ENCODE peak calls at places on chromosomes 12 and 14, in eight cellular contexts. I is A673; W is left ventricle myocardium inferior; G is CD8-positive, alpha-beta T cell; Y is PC-3; Z is cardiac muscle cell; H is heart left ventricle; D is right cardiac atrium. P is an unnamed sample.

GRCh38 chr12:61531195-61531594 is 729.0 kb upstream of the USP15 start:
- DNase-seq in Y (no peak), G (no peak), I (no peak), H (no peak), Z (no peak), D (no peak), W (no peak), P (no peak)

GRCh38 chr12:92128612-92129011 is 17.0 kb downstream of the BTG1 start:
- DNase-seq in Y (no peak), H (no peak), I (no peak), Z (no peak), G (no peak), D (no peak), W (no peak), P (no peak)

GRCh38 chr12:23757541-23757962 is 191.9 kb downstream of the SOX5 start:
- DNase-seq in G (no peak), H (no peak), I (peak), W (no peak), Y (no peak), D (no peak), Z (no peak), P (no peak)

GRCh38 chr14:87994974-87995373 is 2.0 kb upstream of the GALC start:
- DNase-seq in Z (peak), W (no peak), H (no peak), Y (no peak), I (no peak), D (no peak), G (no peak), P (peak)

GRCh38 chr12:108620236-108620879 is 13.3 kb downstream of the SELPLG start:
- DNase-seq in D (no peak), Y (no peak), I (no peak), Z (peak), H (no peak), G (no peak), W (no peak), P (no peak)

GRCh38 chr14:32996343-32996742 is 57.7 kb downstream of the NPAS3 start:
- DNase-seq in G (no peak), D (no peak), I (no peak), H (no peak), W (no peak), Y (no peak), Z (no peak), P (no peak)

GRCh38 chr12:116067892-116068291 is 209.6 kb downstream of the MED13L start:
- DNase-seq in Z (no peak), I (no peak), W (no peak), G (no peak), D (no peak), Y (no peak), H (no peak), P (no peak)

GRCh38 chr14:43914041-43914693 is 592.9 kb downstream of the FSCB start:
- DNase-seq in G (no peak), Z (no peak), H (peak), D (peak), Y (no peak), W (no peak), I (no peak), P (no peak)

GRCh38 chr12:91226951-91227350 is 44.3 kb upstream of the DCN start:
- DNase-seq in G (no peak), I (no peak), H (no peak), D (no peak), Z (no peak), W (no peak), Y (no peak), P (no peak)

GRCh38 chr14:47438650-47439140 is 236.7 kb downstream of the MDGA2 start:
- DNase-seq in I (peak), G (no peak), H (no peak), Y (peak), Z (peak), W (no peak), D (no peak), P (no peak)

GRCh38 chr14:23443881-23444280 is 8.4 kb upstream of the MYH7 start:
- DNase-seq in H (no peak), G (no peak), Z (no peak), W (no peak), Y (no peak), D (no peak), I (no peak), P (no peak)

GRCh38 chr12:100591979-100592378 is 18.5 kb downstream of the GAS2L3 start:
- DNase-seq in G (no peak), Z (no peak), Y (no peak), I (no peak), W (no peak), H (no peak), D (no peak), P (no peak)

GRCh38 chr12:49131051-49131972 is at the start of gene TUBA1B:
- DNase-seq in Y (peak), W (peak), I (peak), D (peak), H (peak), G (peak), Z (peak), P (peak)

GRCh38 chr12:118541071-118541470 is 164.7 kb downstream of the SUDS3 start:
- DNase-seq in I (no peak), Z (no peak), G (no peak), W (no peak), Y (no peak), D (no peak), H (no peak), P (no peak)

GRCh38 chr12:112616469-112617190 is 174.9 kb upstream of the RPH3A start:
- DNase-seq in H (no peak), Z (no peak), D (no peak), G (no peak), Y (no peak), W (no peak), I (no peak), P (no peak)

GRCh38 chr12:15227004-15227679 is 5.9 kb upstream of the RERG start:
- DNase-seq in W (peak), Z (peak), I (peak), D (peak), Y (peak), G (no peak), H (no peak), P (peak)

GRCh38 chr14:89672636-89673279 is 255.7 kb upstream of the FOXN3 start:
- DNase-seq in G (no peak), H (peak), Z (peak), Y (peak), D (peak), W (peak), I (peak), P (no peak)

GRCh38 chr14:100528962-100529560 is 58.2 kb downstream of the BEGAIN start:
- DNase-seq in D (peak), I (no peak), Z (no peak), H (no peak), G (no peak), Y (no peak), W (peak), P (no peak)

GRCh38 chr14:95352481-95352880 is 32.8 kb upstream of the CLMN start:
- DNase-seq in W (no peak), D (no peak), Z (no peak), I (no peak), G (no peak), Y (no peak), H (no peak), P (no peak)

GRCh38 chr12:131057211-131057721 is 103.6 kb downstream of the ADGRD1 start:
- DNase-seq in W (no peak), Y (no peak), D (peak), H (peak), Z (no peak), G (no peak), I (no peak), P (no peak)

GRCh38 chr14:56002876-56003625 is 115.2 kb upstream of the PELI2 start:
- DNase-seq in D (no peak), H (no peak), Z (no peak), G (no peak), Y (no peak), I (no peak), W (no peak), P (peak)

GRCh38 chr14:78848234-78848820 is 678.2 kb downstream of the NRXN3 start:
- DNase-seq in I (peak), W (no peak), H (no peak), G (no peak), Z (peak), D (peak), Y (peak), P (no peak)

GRCh38 chr12:96084624-96085023 is 49.2 kb upstream of the LTA4H start:
- DNase-seq in W (no peak), I (no peak), Y (no peak), H (no peak), D (no peak), Z (no peak), G (no peak), P (no peak)

GRCh38 chr12:70960484-70960883 is 39.9 kb upstream of the PTPRR start:
- DNase-seq in G (no peak), H (no peak), W (no peak), Y (no peak), I (no peak), Z (no peak), D (no peak), P (no peak)

GRCh38 chr12:89949457-89950195 is 241.0 kb upstream of the ATP2B1 start:
- DNase-seq in H (peak), D (no peak), W (no peak), Z (peak), Y (peak), I (peak), G (peak), P (peak)

GRCh38 chr12:89950421-89950820 is 241.8 kb upstream of the ATP2B1 start:
- DNase-seq in H (no peak), Z (no peak), D (no peak), G (no peak), W (no peak), I (no peak), Y (no peak), P (no peak)

GRCh38 chr12:89951694-89952060 is 243.0 kb upstream of the ATP2B1 start:
- DNase-seq in W (no peak), D (no peak), Z (no peak), I (no peak), G (no peak), H (no peak), Y (peak), P (no peak)

GRCh38 chr12:89948266-89949175 is 239.9 kb upstream of the ATP2B1 start:
- DNase-seq in Y (no peak), I (no peak), W (no peak), G (no peak), Z (no peak), D (no peak), H (no peak), P (no peak)

DNA sequence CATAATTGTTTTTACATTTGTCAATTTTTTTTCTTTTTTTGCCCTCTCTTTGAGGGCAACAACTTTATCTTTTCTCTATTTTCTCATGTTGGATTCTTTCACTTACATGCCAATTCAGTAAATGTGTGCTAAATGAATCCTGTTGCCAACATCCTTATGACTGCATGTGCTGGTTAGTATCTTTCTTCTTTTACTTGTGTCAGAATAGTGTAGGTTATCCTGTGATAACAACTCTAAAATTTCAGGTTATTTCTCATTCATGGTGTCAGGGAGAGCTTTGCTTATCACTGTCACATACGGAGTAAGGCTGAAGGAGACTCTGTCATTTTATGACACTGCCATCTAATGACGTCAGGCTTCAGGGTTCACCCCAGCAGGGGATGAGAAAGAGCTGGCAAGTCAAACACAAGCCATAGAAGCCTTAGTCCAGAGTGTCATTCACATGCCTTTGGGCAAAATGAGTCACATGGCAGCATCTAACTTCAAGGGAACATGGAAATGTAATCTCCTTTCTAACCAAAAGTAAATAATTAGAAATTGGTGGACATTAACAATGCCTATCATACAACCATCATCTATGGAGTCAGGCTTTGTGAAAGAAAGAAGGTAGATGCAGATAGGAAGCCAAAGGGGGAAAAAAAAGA is 242.5 kb upstream of the ATP2B1 start:
- DNase-seq in H (no peak), I (peak), W (no peak), Y (peak), G (no peak), Z (no peak), D (no peak), P (no peak)
- H3K27ac ChIP-seq in H (no peak), I (no peak), W (no peak), Y (peak), G (no peak), Z (no peak), D (no peak), P (peak)

DNA sequence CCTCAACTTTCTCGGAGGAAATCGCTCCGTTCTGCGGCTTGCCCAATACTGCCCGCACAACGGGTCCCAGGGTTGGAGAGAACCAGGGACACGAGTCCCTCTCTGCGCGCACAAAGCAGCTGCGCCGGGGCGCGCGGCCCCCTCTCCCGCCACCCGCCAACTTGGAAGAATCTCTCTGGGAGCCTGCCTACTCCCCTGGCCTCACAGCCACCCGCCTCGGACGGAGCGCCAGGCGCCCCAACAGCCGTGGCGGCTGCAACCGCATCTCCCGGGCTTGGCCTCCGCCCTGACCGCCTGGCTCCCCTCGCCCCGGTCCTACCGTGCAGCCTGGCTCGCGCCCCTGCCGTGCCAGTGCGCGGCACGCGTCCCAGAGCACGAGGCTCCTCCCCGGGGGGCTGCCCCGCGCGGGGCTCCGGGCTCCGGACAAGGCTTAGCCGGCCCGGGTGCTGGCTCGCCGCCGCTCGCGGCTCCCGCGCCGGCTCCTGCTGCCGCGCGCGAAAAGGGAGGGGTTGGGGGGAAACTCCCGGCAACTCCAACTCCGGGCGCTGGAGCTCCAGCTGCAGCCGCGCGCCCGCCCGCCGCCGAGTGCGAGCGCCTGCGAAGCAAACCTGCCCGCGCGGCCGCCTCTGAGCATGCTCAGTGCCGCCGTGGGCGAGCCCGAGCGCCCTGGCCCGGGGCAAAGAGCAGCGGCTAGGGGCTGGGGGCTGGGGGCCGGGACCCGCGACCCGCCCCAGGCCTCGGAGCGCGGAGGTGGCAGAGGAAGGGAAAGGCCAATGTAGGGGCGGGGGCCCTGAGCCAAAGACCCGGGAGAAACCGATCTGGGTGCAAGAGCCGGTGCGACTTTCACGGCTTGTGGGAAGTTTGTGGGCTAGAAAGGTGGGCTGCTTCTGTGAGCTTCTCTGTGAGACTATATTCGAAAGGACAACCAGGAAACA is at the start of gene STXBP6:
- DNase-seq in I (peak), H (peak), W (peak), Y (no peak), D (peak), G (no peak), Z (peak), P (no peak)
- H3K27ac ChIP-seq in I (no peak), H (peak), W (peak), Y (no peak), D (peak), G (no peak), Z (no peak), P (no peak)

GRCh38 chr12:67068773-67069450 is 200.2 kb upstream of the CAND1 start:
- DNase-seq in W (no peak), H (no peak), Z (peak), D (peak), G (no peak), Y (peak), I (peak), P (peak)
- H3K27ac ChIP-seq in W (peak), H (no peak), Z (no peak), D (peak), G (no peak), Y (peak), I (no peak), P (no peak)

GRCh38 chr12:11813422-11813813 is 163.9 kb downstream of the ETV6 start:
- DNase-seq in G (no peak), Z (peak), Y (no peak), D (no peak), I (peak), H (no peak), W (no peak), P (no peak)

GRCh38 chr12:11814362-11814761 is 164.9 kb downstream of the ETV6 start:
- DNase-seq in Z (peak), W (no peak), G (no peak), D (no peak), H (no peak), Y (peak), I (peak), P (no peak)

GRCh38 chr12:11819643-11820042 is 170.2 kb downstream of the ETV6 start:
- DNase-seq in D (no peak), Y (no peak), H (no peak), Z (no peak), W (no peak), G (no peak), I (no peak), P (no peak)

GRCh38 chr12:11812558-11813421 is 163.3 kb downstream of the ETV6 start:
- DNase-seq in I (peak), G (no peak), W (no peak), Y (no peak), D (peak), Z (peak), H (peak), P (no peak)

GRCh38 chr12:11815397-11815796 is 165.9 kb downstream of the ETV6 start:
- DNase-seq in G (no peak), H (no peak), D (no peak), W (no peak), Y (peak), I (no peak), Z (no peak), P (no peak)
- H3K27ac ChIP-seq in G (no peak), H (peak), D (no peak), W (peak), Y (no peak), I (no peak), Z (no peak), P (no peak)

GRCh38 chr14:34035934-34036250 is 85.0 kb upstream of the EGLN3 start:
- DNase-seq in W (no peak), Y (no peak), G (no peak), D (no peak), Z (no peak), H (no peak), I (no peak), P (no peak)
- H3K27ac ChIP-seq in W (peak), Y (no peak), G (no peak), D (peak), Z (no peak), H (peak), I (no peak), P (no peak)

P was measured in CD4-positive, alpha-beta memory T cell.